ENCODE peak calls at places on chromosomes 5 and 9, in ten cellular contexts. S, J, I, E, W, D, Z, R, U and Q are unnamed samples.

GRCh38 chr9:134128727-134129679 is 6.9 kb upstream of the WDR5 start:
- DNase-seq in S (peak; percentile 7), J (no peak), I (peak; percentile 42), E (no peak), W (no peak), D (no peak), Z (no peak), R (no peak), U (no peak), Q (no peak)

GRCh38 chr9:23011669-23012068 is 565.0 kb downstream of the DMRTA1 start:
- DNase-seq in S (no peak), J (no peak), I (no peak), E (no peak), W (no peak), D (no peak), Z (no peak), R (no peak), U (no peak), Q (no peak)

GRCh38 chr5:150159741-150160179 is 4.1 kb upstream of the PDGFRB start:
- DNase-seq in S (peak; percentile 89), J (no peak), I (peak; percentile 29), E (no peak), W (no peak), D (no peak), Z (no peak), R (peak; percentile 64), U (no peak), Q (no peak)

GRCh38 chr9:115636596-115636995 is 517.0 kb upstream of the PAPPA start:
- DNase-seq in S (no peak), J (no peak), I (no peak), E (no peak), W (no peak), D (no peak), Z (no peak), R (no peak), U (no peak), Q (no peak)

GRCh38 chr9:124242331-124243194 is 15.2 kb upstream of the NEK6 start:
- DNase-seq in S (peak; percentile 27), J (no peak), I (no peak), E (no peak), W (no peak), D (no peak), Z (no peak), R (peak; percentile 27), U (no peak), Q (no peak)

GRCh38 chr5:35001842-35002241 is 45.9 kb downstream of the AGXT2 start:
- DNase-seq in S (no peak), J (no peak), I (no peak), E (no peak), W (no peak), D (no peak), Z (no peak), R (no peak), U (no peak), Q (no peak)

GRCh38 chr9:126861707-126862460 is 1.4 kb downstream of the ZBTB34 start:
- DNase-seq in S (peak; percentile 29), J (peak; percentile 24), I (no peak), E (no peak), W (no peak), D (no peak), Z (no peak), R (no peak), U (no peak), Q (no peak)

GRCh38 chr5:76601470-76601869 is 21.7 kb downstream of the F2RL2 start:
- DNase-seq in S (peak; percentile 58), J (peak; percentile 83), I (peak; percentile 43), E (no peak), W (peak; percentile 77), D (no peak), Z (no peak), R (no peak), U (no peak), Q (no peak)

GRCh38 chr9:123119566-123119965 is 86.1 kb downstream of the GPR21 start:
- DNase-seq in S (no peak), J (no peak), I (no peak), E (no peak), W (no peak), D (no peak), Z (no peak), R (no peak), U (no peak), Q (no peak)

GRCh38 chr9:131405429-131405828 is 11.5 kb downstream of the PRRC2B start:
- DNase-seq in S (peak; percentile 86), J (no peak), I (no peak), E (no peak), W (no peak), D (no peak), Z (no peak), R (peak; percentile 65), U (no peak), Q (no peak)

GRCh38 chr5:132431682-132432081 is 58.9 kb downstream of the IRF1 start:
- DNase-seq in S (no peak), J (no peak), I (no peak), E (no peak), W (no peak), D (no peak), Z (no peak), R (no peak), U (no peak), Q (no peak)

GRCh38 chr5:101943784-101944183 is 352.3 kb downstream of the SLCO4C1 start:
- DNase-seq in S (no peak), J (no peak), I (no peak), E (no peak), W (no peak), D (no peak), Z (no peak), R (no peak), U (no peak), Q (no peak)

GRCh38 chr5:18483386-18483785 is 849.1 kb downstream of the TAF11L14 start:
- DNase-seq in S (no peak), J (peak; percentile 21), I (no peak), E (no peak), W (no peak), D (no peak), Z (no peak), R (no peak), U (no peak), Q (no peak)

GRCh38 chr9:14344846-14345585 is 31.1 kb upstream of the NFIB start:
- DNase-seq in S (no peak), J (no peak), I (no peak), E (no peak), W (no peak), D (no peak), Z (no peak), R (no peak), U (no peak), Q (no peak)

GRCh38 chr9:89530721-89531120 is 32.8 kb upstream of the SEMA4D start:
- DNase-seq in S (no peak), J (no peak), I (no peak), E (no peak), W (no peak), D (no peak), Z (no peak), R (no peak), U (no peak), Q (no peak)

GRCh38 chr5:138677782-138678181 is 75.4 kb upstream of the CTNNA1 start:
- DNase-seq in S (no peak), J (no peak), I (no peak), E (no peak), W (no peak), D (no peak), Z (no peak), R (no peak), U (no peak), Q (no peak)

GRCh38 chr9:134251296-134251695 is 75.0 kb upstream of the RXRA start:
- DNase-seq in S (no peak), J (no peak), I (no peak), E (no peak), W (no peak), D (no peak), Z (no peak), R (no peak), U (no peak), Q (no peak)

GRCh38 chr9:126063326-126063725 is 263.3 kb upstream of the MVB12B start:
- DNase-seq in S (no peak), J (no peak), I (no peak), E (no peak), W (no peak), D (no peak), Z (no peak), R (no peak), U (no peak), Q (no peak)

GRCh38 chr9:755454-756381 is 85.8 kb upstream of the DMRT1 start:
- DNase-seq in S (peak; percentile 95), J (peak; percentile 89), I (no peak), E (no peak), W (peak; percentile 37), D (no peak), Z (no peak), R (no peak), U (peak; percentile 32), Q (no peak)

GRCh38 chr5:107251151-107251550 is 419.6 kb downstream of the EFNA5 start:
- DNase-seq in S (no peak), J (no peak), I (no peak), E (no peak), W (no peak), D (no peak), Z (no peak), R (no peak), U (no peak), Q (no peak)